ENCODE peak calls at places on chromosomes 13 and 19, in eight cellular contexts. D, E, X, A, Z, S, L and O are unnamed samples.
A peak's percentile ranks its signal among the peaks of the same experiment; 100 is the strongest.

GRCh38 chr13:45823583-45823982 is 28.0 kb downstream of the SIAH3 start:
- DNase-seq in S (no peak), E (no peak), L (no peak), D (no peak), A (no peak), Z (no peak), X (no peak), O (no peak)

GRCh38 chr13:24203726-24204295 is 43.3 kb downstream of the SPATA13 start:
- DNase-seq in E (no peak), L (no peak), X (no peak), D (peak; percentile 50), Z (no peak), S (no peak), A (no peak), O (no peak)

GRCh38 chr13:113584870-113585671 is 518 bp downstream of the TFDP1 start:
- DNase-seq in A (peak; percentile 3), L (no peak), Z (peak; percentile 7), D (no peak), X (no peak), E (no peak), S (peak; percentile 45), O (no peak)

GRCh38 chr19:54023191-54023590 is 31.8 kb downstream of the CACNG6 start:
- DNase-seq in E (no peak), S (no peak), L (no peak), X (no peak), D (no peak), Z (no peak), A (no peak), O (no peak)

GRCh38 chr13:110759710-110760109 is 46.2 kb downstream of the ING1 start:
- DNase-seq in X (no peak), D (peak; percentile 87), S (no peak), L (no peak), A (peak; percentile 94), E (no peak), Z (no peak), O (no peak)

GRCh38 chr19:54030895-54031586 is 32.7 kb downstream of the VSTM1 start:
- DNase-seq in D (peak; percentile 24), E (no peak), A (peak; percentile 47), L (no peak), S (no peak), X (no peak), Z (no peak), O (no peak)

GRCh38 chr19:47155141-47155540 is 24.5 kb downstream of the SAE1 start:
- DNase-seq in S (no peak), Z (no peak), X (no peak), A (no peak), L (no peak), E (no peak), D (no peak), O (no peak)

GRCh38 chr19:55255618-55256423 is 3.0 kb downstream of the PPP6R1 start:
- DNase-seq in E (no peak), Z (peak; percentile 21), D (peak; percentile 60), S (no peak), X (no peak), L (no peak), A (peak; percentile 81), O (no peak)

GRCh38 chr19:41918095-41918494 is 10.2 kb downstream of the ERFL start:
- DNase-seq in D (no peak), E (no peak), Z (no peak), S (no peak), X (no peak), A (no peak), L (no peak), O (no peak)

GRCh38 chr13:46385946-46386345 is 1.1 kb downstream of the RUBCNL start:
- DNase-seq in Z (no peak), D (no peak), L (no peak), E (no peak), A (no peak), X (no peak), S (peak; percentile 5), O (no peak)

GRCh38 chr13:100875392-100876043 is 200.9 kb upstream of the TMTC4 start:
- DNase-seq in A (peak; percentile 95), D (peak; percentile 96), L (no peak), E (no peak), X (no peak), S (no peak), Z (no peak), O (no peak)

GRCh38 chr19:30690525-30690924 is 318.3 kb downstream of the ZNF536 start:
- DNase-seq in X (no peak), D (no peak), S (no peak), A (no peak), L (no peak), E (no peak), Z (no peak), O (no peak)

GRCh38 chr19:17394891-17395415 is 957 bp upstream of the CCDC194 start:
- DNase-seq in Z (no peak), A (peak; percentile 33), L (peak; percentile 3), X (peak; percentile 75), E (no peak), S (peak; percentile 72), D (peak; percentile 53), O (peak; percentile 27)

GRCh38 chr19:49858591-49858985 is 7.6 kb downstream of the PTOV1 start:
- DNase-seq in E (no peak), X (no peak), Z (no peak), D (no peak), L (no peak), A (no peak), S (no peak), O (no peak)

GRCh38 chr19:5953680-5954213 is 24.2 kb downstream of the RANBP3 start:
- DNase-seq in X (no peak), Z (no peak), A (no peak), L (no peak), E (no peak), D (no peak), S (no peak), O (no peak)

GRCh38 chr13:20716951-20717350 is 13.5 kb downstream of the IL17D start:
- DNase-seq in A (no peak), D (no peak), E (no peak), L (no peak), S (peak; percentile 92), X (no peak), Z (no peak), O (no peak)

GRCh38 chr13:20395061-20395916 is 130.4 kb downstream of the CRYL1 start:
- DNase-seq in A (no peak), E (no peak), L (no peak), X (no peak), Z (no peak), D (no peak), S (no peak), O (no peak)

GRCh38 chr13:30119476-30119875 is 187.9 kb downstream of the KATNAL1 start:
- DNase-seq in X (no peak), A (peak; percentile 70), E (no peak), S (no peak), L (no peak), Z (no peak), D (peak; percentile 64), O (no peak)

GRCh38 chr13:80399340-80400163 is 58.6 kb upstream of the SPRY2 start:
- DNase-seq in L (no peak), S (peak; percentile 10), A (peak; percentile 8), Z (no peak), E (no peak), X (no peak), D (no peak), O (peak; percentile 26)

GRCh38 chr19:47628058-47628771 is 19.3 kb downstream of the BICRA start:
- DNase-seq in A (no peak), D (no peak), S (no peak), Z (no peak), X (no peak), E (no peak), L (no peak), O (no peak)

GRCh38 chr19:1748115-1748702 is 5.1 kb upstream of the ONECUT3 start:
- DNase-seq in Z (no peak), E (no peak), X (no peak), A (no peak), D (no peak), L (no peak), S (no peak), O (peak; percentile 83)